ENCODE peak calls at places on chromosomes 5 and 9, in six cellular contexts. One of them, this sample, is unnamed.

GRCh38 chr5:113112435-113112834 is 135.8 kb downstream of the DCP2 start:
- DNase-seq in astrocyte: peak
- DNase-seq in globus pallidus: no peak
- DNase-seq in T47D: no peak
- DNase-seq in Calu3: no peak
- DNase-seq in brain microvascular endothelial cell: no peak
- DNase-seq in this sample: peak

GRCh38 chr9:100379862-100380261 is 27.1 kb upstream of the TEX10 start:
- DNase-seq in globus pallidus: no peak
- DNase-seq in Calu3: peak
- DNase-seq in T47D: no peak
- DNase-seq in brain microvascular endothelial cell: peak
- DNase-seq in astrocyte: peak
- DNase-seq in this sample: peak

GRCh38 chr5:159456722-159457462 is 126.6 kb upstream of the IL12B start:
- DNase-seq in T47D: no peak
- DNase-seq in brain microvascular endothelial cell: no peak
- DNase-seq in globus pallidus: no peak
- DNase-seq in Calu3: peak
- DNase-seq in astrocyte: peak
- DNase-seq in this sample: no peak

GRCh38 chr5:57066921-57067914 is 106.6 kb upstream of the GPBP1 start:
- DNase-seq in astrocyte: peak
- DNase-seq in T47D: no peak
- DNase-seq in Calu3: no peak
- DNase-seq in globus pallidus: no peak
- DNase-seq in brain microvascular endothelial cell: no peak
- DNase-seq in this sample: no peak

GRCh38 chr5:179319741-179320281 is 25.4 kb downstream of the ADAMTS2 start:
- DNase-seq in astrocyte: peak
- DNase-seq in T47D: no peak
- DNase-seq in Calu3: no peak
- DNase-seq in globus pallidus: no peak
- DNase-seq in brain microvascular endothelial cell: peak
- DNase-seq in this sample: peak

GRCh38 chr5:137061382-137061781 is 437.7 kb downstream of the SPOCK1 start:
- DNase-seq in globus pallidus: no peak
- DNase-seq in Calu3: no peak
- DNase-seq in brain microvascular endothelial cell: no peak
- DNase-seq in astrocyte: no peak
- DNase-seq in T47D: no peak
- DNase-seq in this sample: no peak

GRCh38 chr9:133731876-133732321 is 6.3 kb downstream of the SARDH start:
- DNase-seq in Calu3: no peak
- DNase-seq in brain microvascular endothelial cell: peak
- DNase-seq in globus pallidus: no peak
- DNase-seq in T47D: peak
- DNase-seq in astrocyte: peak
- DNase-seq in this sample: peak

GRCh38 chr5:65808818-65809217 is 86.8 kb downstream of the NLN start:
- DNase-seq in brain microvascular endothelial cell: peak
- DNase-seq in T47D: no peak
- DNase-seq in globus pallidus: no peak
- DNase-seq in astrocyte: peak
- DNase-seq in Calu3: no peak
- DNase-seq in this sample: peak

GRCh38 chr5:134394932-134395331 is 16.7 kb downstream of the CDKN2AIPNL start:
- DNase-seq in astrocyte: peak
- DNase-seq in brain microvascular endothelial cell: no peak
- DNase-seq in globus pallidus: no peak
- DNase-seq in T47D: no peak
- DNase-seq in Calu3: no peak
- DNase-seq in this sample: no peak

GRCh38 chr9:4615251-4615650 is 46.8 kb upstream of the PLPP6 start:
- DNase-seq in astrocyte: peak
- DNase-seq in T47D: no peak
- DNase-seq in Calu3: no peak
- DNase-seq in globus pallidus: no peak
- DNase-seq in brain microvascular endothelial cell: peak
- DNase-seq in this sample: peak

GRCh38 chr9:132012704-132013345 is 66.8 kb downstream of the MED27 start:
- DNase-seq in T47D: peak
- DNase-seq in astrocyte: no peak
- DNase-seq in Calu3: no peak
- DNase-seq in brain microvascular endothelial cell: no peak
- DNase-seq in globus pallidus: no peak
- DNase-seq in this sample: no peak

GRCh38 chr5:149938272-149938671 is 6.3 kb downstream of the PDE6A start:
- DNase-seq in globus pallidus: no peak
- DNase-seq in astrocyte: peak
- DNase-seq in brain microvascular endothelial cell: peak
- DNase-seq in Calu3: peak
- DNase-seq in T47D: no peak
- DNase-seq in this sample: peak

GRCh38 chr5:180470966-180471582 is 23.1 kb upstream of the CNOT6 start:
- DNase-seq in globus pallidus: peak
- DNase-seq in T47D: peak
- DNase-seq in brain microvascular endothelial cell: no peak
- DNase-seq in Calu3: peak
- DNase-seq in astrocyte: peak
- DNase-seq in this sample: peak

This sample was measured in HFFc6.